ENCODE peak calls at places on chromosomes 11 and 22, in four cellular contexts. P, O, L and Z are unnamed samples.
A peak's percentile ranks its signal among the peaks of the same experiment; 100 is the strongest.

GRCh38 chr11:19868281-19868821 is 155.7 kb downstream of the NAV2 start:
- DNase-seq in P (peak; percentile 75), O (peak; percentile 83), L (peak; percentile 31), Z (peak; percentile 16)

GRCh38 chr11:121494355-121495099 is 41.8 kb upstream of the SORL1-AS1 start:
- DNase-seq in P (no peak), O (no peak), L (no peak), Z (no peak)

GRCh38 chr22:28822930-28823481 is 22.6 kb upstream of the XBP1 start:
- DNase-seq in P (no peak), O (no peak), L (no peak), Z (no peak)

GRCh38 chr22:17120711-17121234 is 387 bp downstream of the TMEM121B start:
- DNase-seq in P (no peak), O (no peak), L (no peak), Z (no peak)

GRCh38 chr11:31646206-31646605 is 136.6 kb downstream of the ELP4 start:
- DNase-seq in P (peak; percentile 30), O (no peak), L (no peak), Z (no peak)

GRCh38 chr11:122756417-122756816 is 81.9 kb upstream of the CRTAM start:
- DNase-seq in P (no peak), O (no peak), L (no peak), Z (no peak)

GRCh38 chr11:43316451-43316850 is 4.7 kb downstream of the API5 start:
- DNase-seq in P (peak; percentile 68), O (no peak), L (no peak), Z (no peak)

GRCh38 chr22:44448271-44448780 is 49.7 kb downstream of the RTL6 start:
- DNase-seq in P (peak; percentile 96), O (peak; percentile 92), L (peak; percentile 49), Z (peak; percentile 64)

GRCh38 chr11:35875063-35875462 is 68.8 kb upstream of the LDLRAD3 start:
- DNase-seq in P (no peak), O (no peak), L (no peak), Z (no peak)

GRCh38 chr11:46188017-46188416 is 66.8 kb upstream of the PHF21A start:
- DNase-seq in P (no peak), O (no peak), L (no peak), Z (no peak)

GRCh38 chr11:41461057-41461681 is 1.7 kb upstream of the LRRC4C start:
- DNase-seq in P (peak; percentile 17), O (no peak), L (no peak), Z (no peak)

GRCh38 chr11:62054484-62055121 is 69.2 kb upstream of the INCENP start:
- DNase-seq in P (peak; percentile 20), O (no peak), L (no peak), Z (peak; percentile 5)

GRCh38 chr11:76049506-76049905 is 156.8 kb downstream of the WNT11 start:
- DNase-seq in P (no peak), O (no peak), L (no peak), Z (no peak)

GRCh38 chr11:14189874-14190273 is 169.1 kb downstream of the RRAS2 start:
- DNase-seq in P (no peak), O (no peak), L (no peak), Z (no peak)

GRCh38 chr11:61967924-61968757 is 707 bp upstream of the FTH1 start:
- DNase-seq in P (peak; percentile 20), O (no peak), L (peak; percentile 61), Z (no peak)

GRCh38 chr11:22666700-22667439 is 459 bp downstream of the GAS2 start:
- DNase-seq in P (peak; percentile 27), O (no peak), L (peak; percentile 85), Z (peak; percentile 64)

GRCh38 chr22:17366329-17366728 is 2.9 kb upstream of the CECR2 start:
- DNase-seq in P (no peak), O (no peak), L (no peak), Z (no peak)

GRCh38 chr11:8296872-8297271 is 33.2 kb upstream of the LMO1 start:
- DNase-seq in P (no peak), O (no peak), L (no peak), Z (no peak)

GRCh38 chr22:29328566-29329500 is 13.3 kb upstream of the RASL10A start:
- DNase-seq in P (no peak), O (no peak), L (no peak), Z (no peak)

GRCh38 chr22:23752750-23753149 is 1.5 kb downstream of the VPREB3 start:
- DNase-seq in P (no peak), O (no peak), L (no peak), Z (no peak)

GRCh38 chr22:49305215-49305965 is 522.3 kb downstream of the BRD1 start:
- DNase-seq in P (no peak), O (no peak), L (peak; percentile 90), Z (peak; percentile 50)

GRCh38 chr11:92382311-92382710 is 157.7 kb downstream of the FAT3 start:
- DNase-seq in P (no peak), O (no peak), L (no peak), Z (no peak)

GRCh38 chr11:73308963-73309960 is 1.2 kb downstream of the ARHGEF17 start:
- DNase-seq in P (peak; percentile 97), O (peak; percentile 88), L (no peak), Z (peak; percentile 52)

GRCh38 chr11:36657610-36658225 is 59.7 kb upstream of the RAG2 start:
- DNase-seq in P (no peak), O (no peak), L (no peak), Z (no peak)

GRCh38 chr11:27391336-27392015 is 28.5 kb upstream of the CCDC34 start:
- DNase-seq in P (no peak), O (no peak), L (no peak), Z (no peak)

GRCh38 chr11:95296165-95296564 is 65.2 kb upstream of the SESN3 start:
- DNase-seq in P (peak; percentile 29), O (no peak), L (peak; percentile 3), Z (peak; percentile 35)

GRCh38 chr22:17918840-17919239 is 105.5 kb downstream of the MICAL3 start:
- DNase-seq in P (peak; percentile 29), O (no peak), L (no peak), Z (no peak)

GRCh38 chr22:42174062-42174461 is 43.5 kb upstream of the CYP2D6 start:
- DNase-seq in P (peak; percentile 43), O (peak; percentile 14), L (no peak), Z (no peak)

GRCh38 chr11:27228232-27228631 is 134.8 kb downstream of the CCDC34 start:
- DNase-seq in P (no peak), O (no peak), L (no peak), Z (no peak)

GRCh38 chr22:31490496-31490925 is 869 bp upstream of the EIF4ENIF1 start:
- DNase-seq in P (no peak), O (peak; percentile 39), L (peak; percentile 58), Z (peak; percentile 39)

GRCh38 chr22:42645341-42645937 is 3.8 kb downstream of the CYB5R3 start:
- DNase-seq in P (no peak), O (no peak), L (no peak), Z (no peak)

GRCh38 chr11:101126551-101127347 is 2.9 kb downstream of the PGR start:
- DNase-seq in P (peak; percentile 17), O (no peak), L (no peak), Z (no peak)

GRCh38 chr11:25068451-25068850 is 571.6 kb downstream of the LUZP2 start:
- DNase-seq in P (no peak), O (no peak), L (no peak), Z (no peak)

GRCh38 chr11:46555269-46556054 is 38.4 kb downstream of the AMBRA1 start:
- DNase-seq in P (peak; percentile 57), O (peak; percentile 34), L (no peak), Z (no peak)

GRCh38 chr11:61962213-61963015 is 5.0 kb downstream of the FTH1 start:
- DNase-seq in P (no peak), O (no peak), L (no peak), Z (no peak)

GRCh38 chr22:27297125-27297524 is 504.4 kb downstream of the MN1 start:
- DNase-seq in P (no peak), O (no peak), L (no peak), Z (no peak)

GRCh38 chr22:27300661-27301285 is 500.8 kb downstream of the MN1 start:
- DNase-seq in P (no peak), O (no peak), L (no peak), Z (no peak)

GRCh38 chr22:27302501-27302900 is 499.1 kb downstream of the MN1 start:
- DNase-seq in P (no peak), O (no peak), L (no peak), Z (no peak)

GRCh38 chr22:27298387-27299141 is 503.0 kb downstream of the MN1 start:
- DNase-seq in P (no peak), O (no peak), L (peak; percentile 48), Z (no peak)

GRCh38 chr22:27299181-27300085 is 502.1 kb downstream of the MN1 start:
- DNase-seq in P (peak; percentile 26), O (no peak), L (peak; percentile 59), Z (no peak)
- H3K4me3 ChIP-seq in P (peak overlapping the region; percentile 6), O (peak overlapping the region; percentile 22), L (no peak overlapping the region), Z (peak overlapping the region; percentile 42)

DNA sequence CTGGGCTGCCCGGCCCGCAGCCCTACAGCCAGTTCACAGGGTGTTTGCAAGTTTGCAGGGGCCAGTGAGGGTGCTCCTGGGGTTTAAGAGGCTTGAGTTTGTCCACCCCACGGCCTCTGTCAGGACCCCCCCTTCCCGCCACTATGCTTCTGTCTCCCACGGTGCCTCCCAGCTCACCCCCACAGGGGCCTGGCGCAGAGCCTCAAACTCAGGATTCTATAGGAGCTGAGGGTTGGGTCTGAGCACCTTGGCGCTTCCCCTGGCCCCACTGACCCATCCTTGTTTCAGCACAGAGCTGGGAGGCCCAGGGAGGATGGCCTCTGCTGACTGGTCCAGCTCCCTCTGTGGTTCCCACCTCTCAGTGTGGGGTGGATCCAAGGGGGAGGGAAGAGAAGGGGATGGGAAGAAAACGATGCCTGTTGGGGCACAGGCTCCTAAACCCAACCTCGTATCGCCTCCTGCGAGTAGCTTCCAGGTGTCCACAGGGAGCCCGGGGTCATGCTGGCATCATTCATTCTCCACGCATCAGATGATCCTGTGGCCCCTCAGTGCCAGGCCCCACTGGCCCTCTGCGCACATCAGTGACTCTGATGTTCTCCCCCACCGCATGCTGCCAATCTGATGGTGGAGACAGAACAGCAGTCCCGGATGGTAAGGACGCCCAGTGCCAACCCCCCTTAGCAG is 5.0 kb downstream of the MYEOV start:
- DNase-seq in P (peak; percentile 29), O (no peak), L (no peak), Z (no peak)
- H3K4me3 ChIP-seq in P (no peak overlapping the region), O (no peak overlapping the region), L (peak overlapping the region; percentile 37), Z (no peak overlapping the region)

GRCh38 chr11:117316197-117316961 is at the start of gene BACE1:
- DNase-seq in P (peak; percentile 86), O (peak; percentile 46), L (peak; percentile 96), Z (peak; percentile 92)
- H3K4me3 ChIP-seq in P (peak within 1 kb of the TSS; percentile 73), O (peak within 1 kb of the TSS; percentile 83), L (peak within 1 kb of the TSS; percentile 66), Z (peak within 1 kb of the TSS; percentile 95)

DNA sequence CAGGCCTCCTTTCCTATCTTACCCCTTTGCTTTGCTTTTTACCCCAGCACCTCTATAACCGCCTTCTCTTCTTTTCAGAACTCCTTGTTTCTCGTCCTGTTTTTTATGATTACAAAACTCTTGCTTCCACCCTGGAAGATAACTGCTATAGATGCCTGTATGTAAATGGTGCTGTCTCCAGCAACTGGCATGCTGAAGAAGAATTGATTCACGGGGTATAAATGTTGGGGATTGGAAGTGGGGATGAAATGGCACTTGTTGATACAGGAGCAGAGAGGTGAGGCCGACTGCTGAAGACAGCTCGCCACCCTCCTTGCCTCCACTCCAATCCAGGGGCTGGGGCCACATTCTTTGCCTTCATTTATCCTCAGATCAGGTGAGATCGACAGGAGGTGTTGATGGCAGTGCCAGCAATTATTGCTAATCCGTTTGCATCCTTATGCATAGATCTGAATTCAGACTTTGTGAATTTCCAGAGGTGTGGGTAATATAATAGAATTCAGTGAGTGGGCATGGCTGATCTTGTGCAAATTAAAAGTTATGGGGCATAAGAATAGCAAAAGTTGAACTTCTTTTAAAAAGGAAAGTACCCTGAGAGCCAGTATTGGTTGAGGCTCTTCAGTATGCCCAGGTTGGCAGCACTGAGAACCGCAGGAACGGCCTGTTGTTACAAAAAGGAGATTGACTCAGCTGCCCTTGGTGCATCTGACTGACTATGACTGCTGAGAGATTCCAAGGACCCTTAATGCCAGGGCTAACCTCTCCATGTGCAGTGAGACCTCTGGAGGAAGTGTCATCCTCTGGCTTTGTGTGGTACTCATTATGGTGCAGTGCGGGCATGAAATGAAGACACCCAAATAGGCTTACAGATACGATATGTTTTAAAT is 5.3 kb downstream of the NEAT1 start:
- DNase-seq in P (peak; percentile 67), O (no peak), L (no peak), Z (no peak)
- H3K4me3 ChIP-seq in P (peak overlapping the region; percentile 95), O (peak overlapping the region; percentile 86), L (peak overlapping the region; percentile 83), Z (peak overlapping the region; percentile 88)